ENCODE peak calls at places on chromosome 16, in ten cellular contexts. B is HT1080; J is AG08395; S is EH; H is KG1; K is T-cell; U is AG08396; Q is activated CD8-positive, alpha-beta memory T cell treated with anti-CD3 and anti-CD28 coated beads for 4 hours; C is astrocyte of the spinal cord; I is NCI-H774. F is an unnamed sample.

GRCh38 chr16:80583466-80583865 is 42.7 kb downstream of the DYNLRB2 start:
- DNase-seq in B (peak), J (peak), S (peak), H (no peak), K (no peak), U (peak), Q (no peak), C (peak), I (no peak), F (peak)

GRCh38 chr16:67649494-67649931 is 4.6 kb downstream of the CARMIL2 start:
- DNase-seq in B (no peak), J (no peak), S (peak), H (no peak), K (no peak), U (no peak), Q (no peak), C (no peak), I (no peak), F (no peak)

GRCh38 chr16:68363847-68364600 is 53.2 kb downstream of the PRMT7 start:
- DNase-seq in B (no peak), J (no peak), S (no peak), H (no peak), K (no peak), U (no peak), Q (no peak), C (no peak), I (no peak), F (peak)

GRCh38 chr16:50671644-50672260 is 9.4 kb downstream of the SNX20 start:
- DNase-seq in B (peak), J (no peak), S (peak), H (no peak), K (peak), U (peak), Q (no peak), C (peak), I (no peak), F (peak)

GRCh38 chr16:24580665-24581064 is 41.3 kb downstream of the RBBP6 start:
- DNase-seq in B (peak), J (peak), S (peak), H (no peak), K (no peak), U (peak), Q (no peak), C (peak), I (no peak), F (peak)

GRCh38 chr16:87778476-87778829 is 12.7 kb upstream of the KLHDC4 start:
- DNase-seq in B (no peak), J (no peak), S (no peak), H (no peak), K (no peak), U (no peak), Q (no peak), C (no peak), I (no peak), F (no peak)

GRCh38 chr16:54503011-54503410 is 216.4 kb upstream of the IRX3 start:
- DNase-seq in B (peak), J (peak), S (no peak), H (no peak), K (no peak), U (no peak), Q (no peak), C (no peak), I (no peak), F (no peak)

GRCh38 chr16:78815713-78816112 is 716.3 kb downstream of the WWOX start:
- DNase-seq in B (no peak), J (no peak), S (no peak), H (no peak), K (no peak), U (no peak), Q (no peak), C (no peak), I (no peak), F (no peak)

GRCh38 chr16:66728117-66728787 is 23.2 kb downstream of the DYNC1LI2 start:
- DNase-seq in B (peak), J (peak), S (peak), H (peak), K (no peak), U (peak), Q (no peak), C (peak), I (no peak), F (peak)

GRCh38 chr16:86584726-86585721 is 6.7 kb downstream of the FOXL1 start:
- DNase-seq in B (no peak), J (peak), S (peak), H (no peak), K (no peak), U (no peak), Q (no peak), C (peak), I (peak), F (no peak)

GRCh38 chr16:12815361-12815760 is 11.7 kb upstream of the CPPED1 start:
- DNase-seq in B (no peak), J (peak), S (peak), H (no peak), K (no peak), U (no peak), Q (no peak), C (no peak), I (no peak), F (no peak)

GRCh38 chr16:49856741-49857330 is 924 bp upstream of the ZNF423 start:
- DNase-seq in B (peak), J (peak), S (peak), H (no peak), K (no peak), U (peak), Q (no peak), C (peak), I (no peak), F (peak)

GRCh38 chr16:83393196-83393981 is 414.4 kb upstream of the HSBP1 start:
- DNase-seq in B (no peak), J (peak), S (peak), H (no peak), K (no peak), U (no peak), Q (no peak), C (no peak), I (no peak), F (peak)

GRCh38 chr16:35714665-35715064 is 2255.3 kb downstream of the TP53TG3F start:
- DNase-seq in B (no peak), J (no peak), S (no peak), H (no peak), K (no peak), U (no peak), Q (no peak), C (no peak), I (no peak), F (no peak)

GRCh38 chr16:11572301-11572995 is 14.3 kb downstream of the LITAF start:
- DNase-seq in B (no peak), J (no peak), S (no peak), H (no peak), K (peak), U (no peak), Q (no peak), C (no peak), I (no peak), F (no peak)

GRCh38 chr16:68084504-68085258 is 489 bp upstream of the NFATC3 start:
- DNase-seq in B (peak), J (peak), S (peak), H (no peak), K (peak), U (peak), Q (peak), C (peak), I (peak), F (peak)

GRCh38 chr16:75908301-75908700 is 182.0 kb upstream of the CPHXL start:
- DNase-seq in B (no peak), J (no peak), S (no peak), H (no peak), K (no peak), U (no peak), Q (no peak), C (no peak), I (no peak), F (no peak)

GRCh38 chr16:70664325-70665112 is 18.2 kb downstream of the IL34 start:
- DNase-seq in B (no peak), J (no peak), S (no peak), H (no peak), K (no peak), U (no peak), Q (no peak), C (no peak), I (no peak), F (no peak)

GRCh38 chr16:27646811-27647210 is 96.9 kb downstream of the KATNIP start:
- DNase-seq in B (no peak), J (no peak), S (no peak), H (no peak), K (no peak), U (no peak), Q (no peak), C (no peak), I (no peak), F (peak)

GRCh38 chr16:6714510-6714909 is 618.1 kb upstream of the RBFOX1 start:
- DNase-seq in B (no peak), J (no peak), S (no peak), H (no peak), K (no peak), U (no peak), Q (no peak), C (no peak), I (no peak), F (no peak)

GRCh38 chr16:68377221-68377620 is 66.4 kb downstream of the PRMT7 start:
- DNase-seq in B (no peak), J (no peak), S (no peak), H (no peak), K (no peak), U (no peak), Q (no peak), C (no peak), I (no peak), F (no peak)

GRCh38 chr16:54366005-54366634 is 79.5 kb upstream of the IRX3 start:
- DNase-seq in B (no peak), J (no peak), S (no peak), H (no peak), K (no peak), U (no peak), Q (no peak), C (no peak), I (no peak), F (no peak)

GRCh38 chr16:3256146-3256875 is at the start of gene MEFV:
- DNase-seq in B (peak), J (no peak), S (peak), H (no peak), K (no peak), U (no peak), Q (no peak), C (no peak), I (no peak), F (peak)

GRCh38 chr16:17457513-17457912 is 13.2 kb downstream of the XYLT1 start:
- DNase-seq in B (no peak), J (no peak), S (no peak), H (no peak), K (no peak), U (no peak), Q (no peak), C (no peak), I (no peak), F (no peak)

GRCh38 chr16:77660311-77660710 is 62.0 kb upstream of the NUDT7 start:
- DNase-seq in B (peak), J (peak), S (no peak), H (no peak), K (no peak), U (no peak), Q (no peak), C (peak), I (peak), F (peak)

GRCh38 chr16:66606000-66606751 is 1.7 kb downstream of the CMTM3 start:
- DNase-seq in B (no peak), J (no peak), S (no peak), H (no peak), K (no peak), U (no peak), Q (no peak), C (no peak), I (no peak), F (no peak)

GRCh38 chr16:49969356-49970030 is 55.5 kb upstream of the CNEP1R1 start:
- DNase-seq in B (no peak), J (no peak), S (no peak), H (no peak), K (no peak), U (no peak), Q (no peak), C (peak), I (peak), F (no peak)

F was measured in IMR-90.